ENCODE peak calls at places on chromosomes 13 and 19, in four cellular contexts. P, S, U and Y are unnamed samples.

GRCh38 chr13:36101157-36101556 is 30.0 kb downstream of the DCLK1 start:
- DNase-seq in S (no peak), U (no peak), P (no peak), Y (no peak)

GRCh38 chr19:54209058-54209747 is 8.5 kb downstream of the RPS9 start:
- DNase-seq in S (no peak), U (no peak), P (no peak), Y (peak; percentile 37)

GRCh38 chr19:56211718-56212117 is 9.6 kb downstream of the ZSCAN5C start:
- DNase-seq in P (no peak), S (no peak), U (no peak), Y (no peak)

GRCh38 chr13:67278230-67278629 is 48.1 kb upstream of the PCDH9 start:
- DNase-seq in P (no peak), S (no peak), U (peak; percentile 46), Y (no peak)

GRCh38 chr19:1227655-1228054 is 10.2 kb downstream of the CBARP start:
- DNase-seq in P (no peak), U (no peak), S (no peak), Y (no peak)

GRCh38 chr13:36163809-36164308 is 32.7 kb upstream of the DCLK1 start:
- DNase-seq in S (no peak), P (peak; percentile 73), U (peak; percentile 72), Y (peak; percentile 89)

GRCh38 chr19:16168465-16169081 is 4.8 kb downstream of the CIB3 start:
- DNase-seq in P (no peak), U (no peak), S (no peak), Y (no peak)

GRCh38 chr19:43743059-43743458 is 11.7 kb downstream of the SMG9 start:
- DNase-seq in P (no peak), S (no peak), U (no peak), Y (no peak)

GRCh38 chr19:1102407-1103106 is 1.2 kb upstream of the GPX4 start:
- DNase-seq in P (peak; percentile 89), S (no peak), U (peak; percentile 98), Y (peak; percentile 79)

GRCh38 chr19:31548941-31549340 is 199.7 kb upstream of the TSHZ3 start:
- DNase-seq in U (no peak), P (no peak), S (no peak), Y (no peak)
- TF ChIP-seq CTCF in U (peak; percentile 77), P (no peak), S (peak; percentile 57), Y (no peak)

GRCh38 chr19:18340237-18340989 is at the start of gene PGPEP1:
- DNase-seq in S (peak; percentile 60), U (no peak), P (no peak), Y (peak; percentile 61)
- TF ChIP-seq CTCF in S (no peak), U (no peak), P (no peak), Y (no peak)

DNA sequence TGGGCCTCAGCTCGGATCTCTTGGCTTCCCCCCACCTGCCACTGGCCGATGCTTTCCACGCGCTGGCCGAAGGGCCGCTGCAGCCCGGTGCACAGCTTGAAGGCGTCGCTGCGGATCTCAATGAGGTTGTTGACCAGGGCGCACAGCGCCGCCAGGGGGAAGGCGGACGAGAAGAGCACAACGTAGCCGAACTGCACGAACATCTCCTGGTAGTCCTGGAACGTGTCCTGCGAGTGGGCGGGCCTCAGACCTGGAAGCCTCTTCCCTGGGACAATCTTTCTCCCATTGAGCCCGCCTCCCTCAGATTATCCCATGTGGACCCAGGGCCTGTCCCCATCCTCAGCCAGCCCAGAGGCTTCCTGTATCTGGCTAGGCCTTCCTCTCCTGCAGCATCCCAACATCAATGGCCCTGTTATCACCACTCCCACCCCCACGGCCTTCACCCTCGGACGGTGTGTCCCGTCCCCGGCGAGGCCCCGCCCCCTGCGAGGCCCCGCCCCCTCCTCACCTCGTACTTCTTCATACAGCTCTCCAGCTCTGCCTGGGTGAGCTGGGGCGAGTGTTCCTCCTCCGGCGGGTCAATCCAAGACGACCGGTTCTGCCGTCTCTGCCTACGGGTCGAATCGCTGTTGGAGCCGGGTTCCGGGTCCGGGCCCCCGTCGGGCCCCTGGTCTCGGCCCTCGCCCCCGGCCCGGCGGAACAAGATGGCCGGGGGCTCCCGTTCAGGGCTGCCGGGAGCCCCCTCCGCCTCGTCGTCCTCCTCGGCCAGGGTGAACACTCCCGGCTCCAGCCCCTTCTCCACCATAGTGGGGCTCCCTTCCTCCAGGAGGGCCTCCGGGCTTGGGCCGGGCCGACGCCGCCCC is 6.8 kb downstream of the ANO8 start:
- DNase-seq in P (no peak), U (no peak), S (peak; percentile 60), Y (peak; percentile 83)
- TF ChIP-seq CTCF in P (no peak), U (no peak), S (peak; percentile 65), Y (no peak)

DNA sequence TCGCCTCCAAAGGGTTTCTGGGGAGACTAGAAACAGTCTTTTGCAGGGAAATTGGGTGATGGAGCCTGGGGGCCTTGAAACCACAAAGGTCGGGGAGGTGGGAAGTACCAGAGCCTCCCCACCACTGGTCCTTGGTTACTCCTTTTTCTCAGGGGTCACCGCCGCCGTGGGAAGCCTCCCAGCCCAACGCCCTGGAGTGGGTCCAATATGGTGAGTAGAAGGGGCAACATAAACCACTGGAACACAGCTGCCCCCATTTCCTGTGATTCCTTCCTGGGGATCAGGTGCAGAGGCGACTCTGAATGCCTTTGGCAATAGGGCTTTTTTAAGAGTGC is 5.8 kb downstream of the PGLYRP1 start:
- DNase-seq in S (no peak), P (no peak), U (no peak), Y (no peak)
- TF ChIP-seq CTCF in S (peak; percentile 4), P (peak; percentile 21), U (no peak), Y (no peak)

DNA sequence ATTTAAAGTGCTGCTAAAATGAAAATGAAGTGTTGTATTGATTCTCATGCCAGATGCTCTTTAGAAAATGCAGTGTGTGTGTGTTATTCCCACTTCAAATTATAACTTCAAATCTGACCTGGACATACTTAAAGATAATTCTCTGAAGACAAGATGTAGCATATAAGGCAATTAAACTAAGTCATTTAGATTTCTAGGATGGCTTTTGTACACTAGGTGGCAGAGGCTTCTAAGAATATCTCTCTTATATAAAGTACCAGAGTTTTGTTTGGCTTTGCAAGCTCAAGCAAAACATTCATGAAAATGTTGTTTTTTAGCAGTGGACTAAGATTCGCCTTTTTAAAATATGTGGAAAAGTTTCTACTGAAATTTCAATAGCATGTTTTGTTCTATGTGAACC is 407.2 kb downstream of the GPC5 start:
- DNase-seq in S (no peak), U (no peak), P (no peak), Y (no peak)
- TF ChIP-seq CTCF in S (peak; percentile 44), U (no peak), P (no peak), Y (no peak)

GRCh38 chr13:44648392-44649117 is 72.4 kb upstream of the TSC22D1 start:
- DNase-seq in U (no peak), S (no peak), P (no peak), Y (no peak)
- TF ChIP-seq CTCF in U (peak; percentile 39), S (peak; percentile 63), P (no peak), Y (no peak)

GRCh38 chr19:39463403-39463802 is 17.2 kb upstream of the TIMM50 start:
- DNase-seq in P (no peak), S (no peak), U (no peak), Y (no peak)
- TF ChIP-seq CTCF in P (no peak), S (no peak), U (no peak), Y (no peak)

GRCh38 chr19:5534787-5535586 is 32.8 kb downstream of the TINCR start:
- DNase-seq in P (no peak), S (peak; percentile 52), U (no peak), Y (no peak)
- TF ChIP-seq CTCF in P (no peak), S (peak; percentile 68), U (peak; percentile 43), Y (no peak)

GRCh38 chr13:80923907-80924306 is 583.0 kb upstream of the SPRY2 start:
- DNase-seq in P (no peak), U (no peak), S (no peak), Y (no peak)
- TF ChIP-seq CTCF in P (peak; percentile 26), U (no peak), S (peak; percentile 36), Y (no peak)